ENCODE peak calls at places on chromosomes 3 and 15, in five cellular contexts. V, O, I, X and S are unnamed samples.

GRCh38 chr15:74378853-74379252 is 11.4 kb upstream of the CYP11A1 start:
- DNase-seq in V (no peak), O (no peak), I (peak; percentile 69), X (no peak), S (peak; percentile 68)

GRCh38 chr3:2872884-2873283 is 237.3 kb downstream of the IL5RA start:
- DNase-seq in V (no peak), O (no peak), I (no peak), X (no peak), S (no peak)

GRCh38 chr3:82875401-82875800 is 1114.0 kb upstream of the GBE1 start:
- DNase-seq in V (no peak), O (no peak), I (peak; percentile 53), X (no peak), S (no peak)

GRCh38 chr15:43769584-43770228 is 7.1 kb downstream of the ELL3 start:
- DNase-seq in V (peak; percentile 70), O (peak; percentile 55), I (peak; percentile 82), X (no peak), S (peak; percentile 59)

GRCh38 chr3:68239542-68239941 is 585.1 kb upstream of the SUCLG2 start:
- DNase-seq in V (no peak), O (no peak), I (no peak), X (no peak), S (no peak)

GRCh38 chr3:140395134-140396075 is 282.5 kb upstream of the TRIM42 start:
- DNase-seq in V (no peak), O (no peak), I (peak; percentile 29), X (no peak), S (no peak)

GRCh38 chr3:21942328-21942727 is 191.3 kb upstream of the ZNF385D start:
- DNase-seq in V (no peak), O (no peak), I (peak; percentile 74), X (no peak), S (no peak)

GRCh38 chr15:62649793-62650420 is 392.6 kb upstream of the TPM1 start:
- DNase-seq in V (peak; percentile 4), O (no peak), I (peak; percentile 41), X (no peak), S (no peak)

GRCh38 chr3:52070724-52071621 is 14.6 kb upstream of the DUSP7 start:
- DNase-seq in V (no peak), O (peak; percentile 70), I (no peak), X (no peak), S (no peak)

GRCh38 chr3:134449277-134449676 is 36.5 kb downstream of the ANAPC13 start:
- DNase-seq in V (peak; percentile 12), O (no peak), I (peak; percentile 72), X (peak; percentile 54), S (no peak)

GRCh38 chr3:105944281-105944680 is 75.5 kb upstream of the CBLB start:
- DNase-seq in V (no peak), O (no peak), I (peak; percentile 31), X (no peak), S (no peak)

GRCh38 chr3:66442254-66443249 is 58.3 kb downstream of the LRIG1 start:
- DNase-seq in V (no peak), O (peak; percentile 61), I (peak; percentile 78), X (peak; percentile 77), S (no peak)

GRCh38 chr15:100663066-100663465 is 60.7 kb downstream of the ASB7 start:
- DNase-seq in V (peak; percentile 43), O (no peak), I (no peak), X (no peak), S (no peak)
- TF ChIP-seq CTCF in V (peak; percentile 43), O (no peak), I (peak; percentile 60), X (no peak), S (no peak)

GRCh38 chr3:193710286-193711164 is 117.5 kb downstream of the OPA1 start:
- DNase-seq in V (no peak), O (no peak), I (no peak), X (no peak), S (no peak)
- TF ChIP-seq CTCF in V (no peak), O (no peak), I (no peak), X (no peak), S (no peak)

GRCh38 chr3:39541917-39542329 is 74.4 kb downstream of the MOBP start:
- DNase-seq in V (peak; percentile 29), O (no peak), I (peak; percentile 41), X (no peak), S (no peak)
- TF ChIP-seq CTCF in V (peak; percentile 30), O (peak; percentile 46), I (peak; percentile 65), X (peak; percentile 59), S (peak; percentile 38)

DNA sequence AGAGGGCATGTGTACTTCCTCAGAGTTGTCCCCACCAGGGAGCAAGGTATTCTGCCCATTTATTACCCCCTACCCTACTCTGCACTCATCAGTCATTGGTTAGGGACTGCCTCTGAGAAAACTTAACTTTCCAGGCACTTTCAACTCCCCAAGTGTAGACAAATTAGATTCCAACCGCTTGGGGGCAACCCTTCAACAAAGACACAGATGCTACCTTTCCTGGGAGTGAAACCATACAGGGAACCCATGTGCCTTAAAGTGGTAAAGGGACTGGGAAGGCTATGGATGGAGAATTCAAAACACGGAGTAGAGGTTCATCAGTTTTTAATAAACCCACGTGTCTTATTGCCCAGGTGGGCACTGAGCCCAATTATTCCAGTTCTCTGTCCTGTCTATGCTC is 19.4 kb upstream of the UBE2E2 start:
- DNase-seq in V (peak; percentile 37), O (no peak), I (peak; percentile 84), X (peak; percentile 61), S (no peak)
- TF ChIP-seq CTCF in V (peak; percentile 37), O (peak; percentile 48), I (peak; percentile 78), X (peak; percentile 52), S (no peak)